ENCODE peak calls at places on chromosomes 13 and 19, in ten cellular contexts. One of them, this sample, is unnamed.

GRCh38 chr13:59532405-59532804 is 631.3 kb downstream of the DIAPH3 start:
- DNase-seq in heart left ventricle: no peak
- DNase-seq in cardiac muscle cell: no peak
- DNase-seq in H1: no peak
- DNase-seq in right atrium auricular region: no peak
- DNase-seq in heart right ventricle: no peak
- DNase-seq in GM23338: no peak
- DNase-seq in fibroblast of pulmonary artery: no peak
- DNase-seq in fibroblast of mammary gland: no peak
- DNase-seq in suprapubic skin: no peak
- DNase-seq in this sample: peak

GRCh38 chr13:38688674-38689073 is 1.8 kb downstream of the FREM2 start:
- DNase-seq in heart left ventricle: no peak
- DNase-seq in cardiac muscle cell: no peak
- DNase-seq in H1: no peak
- DNase-seq in right atrium auricular region: no peak
- DNase-seq in heart right ventricle: no peak
- DNase-seq in GM23338: no peak
- DNase-seq in fibroblast of pulmonary artery: no peak
- DNase-seq in fibroblast of mammary gland: no peak
- DNase-seq in suprapubic skin: no peak
- DNase-seq in this sample: no peak

GRCh38 chr13:45863716-45864590 is 12.4 kb upstream of the SIAH3 start:
- DNase-seq in heart left ventricle: no peak
- DNase-seq in cardiac muscle cell: no peak
- DNase-seq in H1: no peak
- DNase-seq in right atrium auricular region: no peak
- DNase-seq in heart right ventricle: no peak
- DNase-seq in GM23338: peak
- DNase-seq in fibroblast of pulmonary artery: no peak
- DNase-seq in fibroblast of mammary gland: no peak
- DNase-seq in suprapubic skin: no peak
- DNase-seq in this sample: no peak

GRCh38 chr13:48154671-48155070 is 59.8 kb upstream of the MED4 start:
- DNase-seq in heart left ventricle: no peak
- DNase-seq in cardiac muscle cell: no peak
- DNase-seq in H1: no peak
- DNase-seq in right atrium auricular region: no peak
- DNase-seq in heart right ventricle: no peak
- DNase-seq in GM23338: no peak
- DNase-seq in fibroblast of pulmonary artery: no peak
- DNase-seq in fibroblast of mammary gland: no peak
- DNase-seq in suprapubic skin: no peak
- DNase-seq in this sample: no peak

GRCh38 chr13:23987331-23987730 is 90.0 kb upstream of the C1QTNF9B start:
- DNase-seq in heart left ventricle: no peak
- DNase-seq in cardiac muscle cell: no peak
- DNase-seq in H1: no peak
- DNase-seq in right atrium auricular region: no peak
- DNase-seq in heart right ventricle: no peak
- DNase-seq in GM23338: no peak
- DNase-seq in fibroblast of pulmonary artery: peak
- DNase-seq in fibroblast of mammary gland: peak
- DNase-seq in suprapubic skin: no peak
- DNase-seq in this sample: no peak

GRCh38 chr13:76516013-76516412 is 370.2 kb downstream of the KCTD12 start:
- DNase-seq in heart left ventricle: no peak
- DNase-seq in cardiac muscle cell: no peak
- DNase-seq in H1: no peak
- DNase-seq in right atrium auricular region: no peak
- DNase-seq in heart right ventricle: no peak
- DNase-seq in GM23338: no peak
- DNase-seq in fibroblast of pulmonary artery: peak
- DNase-seq in fibroblast of mammary gland: peak
- DNase-seq in suprapubic skin: no peak
- DNase-seq in this sample: peak

GRCh38 chr13:32175307-32175706 is 139.9 kb downstream of the ZAR1L start:
- DNase-seq in heart left ventricle: peak
- DNase-seq in cardiac muscle cell: peak
- DNase-seq in H1: no peak
- DNase-seq in right atrium auricular region: no peak
- DNase-seq in heart right ventricle: no peak
- DNase-seq in GM23338: no peak
- DNase-seq in fibroblast of pulmonary artery: peak
- DNase-seq in fibroblast of mammary gland: peak
- DNase-seq in suprapubic skin: no peak
- DNase-seq in this sample: no peak

GRCh38 chr19:32651729-32652140 is 23.2 kb downstream of the ANKRD27 start:
- DNase-seq in heart left ventricle: peak
- DNase-seq in cardiac muscle cell: peak
- DNase-seq in H1: peak
- DNase-seq in right atrium auricular region: no peak
- DNase-seq in heart right ventricle: peak
- DNase-seq in GM23338: peak
- DNase-seq in fibroblast of pulmonary artery: no peak
- DNase-seq in fibroblast of mammary gland: no peak
- DNase-seq in suprapubic skin: no peak
- DNase-seq in this sample: peak

GRCh38 chr19:29375429-29376093 is 150.2 kb upstream of the VSTM2B start:
- DNase-seq in heart left ventricle: no peak
- DNase-seq in cardiac muscle cell: no peak
- DNase-seq in H1: peak
- DNase-seq in right atrium auricular region: no peak
- DNase-seq in heart right ventricle: no peak
- DNase-seq in GM23338: no peak
- DNase-seq in fibroblast of pulmonary artery: no peak
- DNase-seq in fibroblast of mammary gland: no peak
- DNase-seq in suprapubic skin: no peak
- DNase-seq in this sample: no peak

GRCh38 chr19:12000152-12000981 is 35.1 kb downstream of the ZNF433 start:
- DNase-seq in heart left ventricle: no peak
- DNase-seq in cardiac muscle cell: no peak
- DNase-seq in H1: no peak
- DNase-seq in right atrium auricular region: no peak
- DNase-seq in heart right ventricle: no peak
- DNase-seq in GM23338: no peak
- DNase-seq in fibroblast of pulmonary artery: no peak
- DNase-seq in fibroblast of mammary gland: peak
- DNase-seq in suprapubic skin: no peak
- DNase-seq in this sample: peak

GRCh38 chr13:74820809-74821208 is 661.2 kb downstream of the TBC1D4 start:
- DNase-seq in heart left ventricle: no peak
- DNase-seq in cardiac muscle cell: no peak
- DNase-seq in H1: no peak
- DNase-seq in right atrium auricular region: no peak
- DNase-seq in heart right ventricle: no peak
- DNase-seq in GM23338: peak
- DNase-seq in fibroblast of pulmonary artery: no peak
- DNase-seq in fibroblast of mammary gland: no peak
- DNase-seq in suprapubic skin: no peak
- DNase-seq in this sample: no peak

GRCh38 chr19:56596676-56597075 is 1.6 kb downstream of the ZNF71 start:
- DNase-seq in heart left ventricle: no peak
- DNase-seq in cardiac muscle cell: no peak
- DNase-seq in H1: no peak
- DNase-seq in right atrium auricular region: no peak
- DNase-seq in heart right ventricle: peak
- DNase-seq in GM23338: no peak
- DNase-seq in fibroblast of pulmonary artery: peak
- DNase-seq in fibroblast of mammary gland: no peak
- DNase-seq in suprapubic skin: no peak
- DNase-seq in this sample: no peak
- H3K4me3 ChIP-seq in heart left ventricle: peak
- H3K4me3 ChIP-seq in cardiac muscle cell: no peak
- H3K4me3 ChIP-seq in H1: no peak
- H3K4me3 ChIP-seq in right atrium auricular region: no peak
- H3K4me3 ChIP-seq in heart right ventricle: peak
- H3K4me3 ChIP-seq in GM23338: no peak
- H3K4me3 ChIP-seq in fibroblast of pulmonary artery: no peak
- H3K4me3 ChIP-seq in fibroblast of mammary gland: no peak
- H3K4me3 ChIP-seq in suprapubic skin: no peak
- H3K4me3 ChIP-seq in this sample: no peak

GRCh38 chr13:113783966-113784644 is 25.1 kb downstream of the TMEM255B start:
- DNase-seq in heart left ventricle: no peak
- DNase-seq in cardiac muscle cell: no peak
- DNase-seq in H1: no peak
- DNase-seq in right atrium auricular region: no peak
- DNase-seq in heart right ventricle: no peak
- DNase-seq in GM23338: no peak
- DNase-seq in fibroblast of pulmonary artery: no peak
- DNase-seq in fibroblast of mammary gland: no peak
- DNase-seq in suprapubic skin: no peak
- DNase-seq in this sample: no peak

GRCh38 chr13:113784645-113785024 is 25.6 kb downstream of the TMEM255B start:
- DNase-seq in heart left ventricle: no peak
- DNase-seq in cardiac muscle cell: no peak
- DNase-seq in H1: no peak
- DNase-seq in right atrium auricular region: no peak
- DNase-seq in heart right ventricle: no peak
- DNase-seq in GM23338: no peak
- DNase-seq in fibroblast of pulmonary artery: no peak
- DNase-seq in fibroblast of mammary gland: no peak
- DNase-seq in suprapubic skin: no peak
- DNase-seq in this sample: no peak

GRCh38 chr13:113783482-113783881 is 24.5 kb downstream of the TMEM255B start:
- DNase-seq in heart left ventricle: no peak
- DNase-seq in cardiac muscle cell: no peak
- DNase-seq in H1: no peak
- DNase-seq in right atrium auricular region: no peak
- DNase-seq in heart right ventricle: no peak
- DNase-seq in GM23338: no peak
- DNase-seq in fibroblast of pulmonary artery: no peak
- DNase-seq in fibroblast of mammary gland: no peak
- DNase-seq in suprapubic skin: no peak
- DNase-seq in this sample: no peak

GRCh38 chr13:113786262-113786841 is 27.3 kb downstream of the TMEM255B start:
- DNase-seq in heart left ventricle: no peak
- DNase-seq in cardiac muscle cell: no peak
- DNase-seq in H1: no peak
- DNase-seq in right atrium auricular region: no peak
- DNase-seq in heart right ventricle: no peak
- DNase-seq in GM23338: no peak
- DNase-seq in fibroblast of pulmonary artery: peak
- DNase-seq in fibroblast of mammary gland: peak
- DNase-seq in suprapubic skin: no peak
- DNase-seq in this sample: peak

GRCh38 chr13:113785051-113786010 is 26.3 kb downstream of the TMEM255B start:
- DNase-seq in heart left ventricle: no peak
- DNase-seq in cardiac muscle cell: no peak
- DNase-seq in H1: no peak
- DNase-seq in right atrium auricular region: no peak
- DNase-seq in heart right ventricle: no peak
- DNase-seq in GM23338: no peak
- DNase-seq in fibroblast of pulmonary artery: peak
- DNase-seq in fibroblast of mammary gland: peak
- DNase-seq in suprapubic skin: no peak
- DNase-seq in this sample: peak
- H3K4me3 ChIP-seq in heart left ventricle: no peak
- H3K4me3 ChIP-seq in cardiac muscle cell: no peak
- H3K4me3 ChIP-seq in H1: no peak
- H3K4me3 ChIP-seq in right atrium auricular region: no peak
- H3K4me3 ChIP-seq in heart right ventricle: no peak
- H3K4me3 ChIP-seq in GM23338: no peak
- H3K4me3 ChIP-seq in fibroblast of pulmonary artery: no peak
- H3K4me3 ChIP-seq in fibroblast of mammary gland: no peak
- H3K4me3 ChIP-seq in suprapubic skin: no peak
- H3K4me3 ChIP-seq in this sample: no peak

DNA sequence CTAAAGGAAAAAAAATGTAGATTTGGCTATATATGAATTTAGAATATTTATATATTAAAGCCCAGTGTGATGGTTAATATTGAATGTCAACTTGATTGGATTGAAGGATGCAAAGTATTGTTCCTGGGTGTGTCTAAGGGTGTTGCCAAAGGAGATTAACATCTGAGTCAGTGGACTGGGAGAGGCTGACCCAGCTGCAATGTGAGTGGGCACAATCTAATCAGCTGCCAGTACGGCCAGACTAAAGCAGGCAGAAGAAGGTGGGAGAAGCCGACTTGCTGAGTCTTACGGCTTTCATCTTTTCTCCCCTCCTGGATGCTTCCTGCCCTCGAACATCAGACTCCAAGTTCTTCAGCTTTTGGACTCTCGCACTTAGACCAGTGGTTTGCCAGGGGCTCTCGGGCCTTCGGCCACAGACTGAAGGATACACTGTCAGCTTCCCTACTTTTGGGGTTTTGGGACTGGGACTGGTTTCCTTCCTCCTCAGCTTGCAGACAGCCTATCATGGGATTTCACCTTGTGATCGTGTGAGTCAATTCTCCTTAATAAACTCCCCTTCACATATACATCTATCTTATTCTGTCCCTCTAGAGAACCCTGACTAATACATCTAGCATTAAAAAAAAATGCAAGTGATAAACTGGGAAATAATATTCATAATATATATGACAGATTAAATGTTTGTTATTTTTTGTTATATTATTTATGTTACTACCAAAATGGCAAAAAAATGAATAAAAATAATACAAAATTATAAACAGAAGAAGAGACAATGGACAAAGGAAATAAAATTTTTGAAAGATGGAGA is 122.4 kb downstream of the DLEU7 start:
- DNase-seq in heart left ventricle: no peak
- DNase-seq in cardiac muscle cell: no peak
- DNase-seq in H1: no peak
- DNase-seq in right atrium auricular region: no peak
- DNase-seq in heart right ventricle: no peak
- DNase-seq in GM23338: no peak
- DNase-seq in fibroblast of pulmonary artery: no peak
- DNase-seq in fibroblast of mammary gland: peak
- DNase-seq in suprapubic skin: no peak
- DNase-seq in this sample: no peak
- H3K4me3 ChIP-seq in heart left ventricle: no peak
- H3K4me3 ChIP-seq in cardiac muscle cell: no peak
- H3K4me3 ChIP-seq in H1: no peak
- H3K4me3 ChIP-seq in right atrium auricular region: no peak
- H3K4me3 ChIP-seq in heart right ventricle: no peak
- H3K4me3 ChIP-seq in GM23338: no peak
- H3K4me3 ChIP-seq in fibroblast of pulmonary artery: no peak
- H3K4me3 ChIP-seq in fibroblast of mammary gland: no peak
- H3K4me3 ChIP-seq in suprapubic skin: no peak
- H3K4me3 ChIP-seq in this sample: no peak

DNA sequence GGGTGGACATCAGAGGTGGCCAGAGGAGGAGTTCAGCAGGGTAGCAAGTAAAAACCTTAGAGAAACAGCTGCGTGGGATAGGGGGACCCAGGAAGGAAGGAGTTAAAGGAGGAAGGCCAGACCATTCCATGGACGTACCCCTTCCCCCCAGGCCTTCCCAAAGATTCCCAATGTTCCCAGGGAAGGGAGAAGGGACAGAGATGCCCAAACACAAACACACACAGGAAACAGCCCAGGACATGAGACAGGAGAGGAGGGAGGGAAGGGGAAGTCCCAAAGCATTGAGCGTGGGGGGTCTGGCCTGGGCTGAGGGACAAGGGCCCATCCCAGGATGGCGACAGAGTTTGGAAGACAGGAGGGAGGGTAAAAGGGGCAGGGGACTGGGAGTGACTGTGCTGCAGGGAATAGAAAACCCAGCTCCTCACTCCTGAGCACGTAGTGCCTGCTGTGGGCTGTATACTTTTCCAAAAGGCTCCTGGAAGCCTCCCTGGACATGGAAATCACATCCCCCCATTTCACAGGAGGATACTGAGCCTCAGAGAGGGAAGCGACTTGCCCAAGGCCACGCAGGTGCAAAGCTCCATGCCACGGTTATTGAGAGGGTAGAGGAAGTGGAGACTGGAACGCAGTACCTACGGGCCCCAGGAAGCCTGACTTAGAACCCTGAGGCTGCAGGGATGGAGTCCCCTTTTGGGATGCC is 1.1 kb downstream of the SYDE1 start:
- DNase-seq in heart left ventricle: no peak
- DNase-seq in cardiac muscle cell: no peak
- DNase-seq in H1: no peak
- DNase-seq in right atrium auricular region: no peak
- DNase-seq in heart right ventricle: no peak
- DNase-seq in GM23338: peak
- DNase-seq in fibroblast of pulmonary artery: no peak
- DNase-seq in fibroblast of mammary gland: no peak
- DNase-seq in suprapubic skin: no peak
- DNase-seq in this sample: peak
- H3K4me3 ChIP-seq in heart left ventricle: peak
- H3K4me3 ChIP-seq in cardiac muscle cell: peak
- H3K4me3 ChIP-seq in H1: peak
- H3K4me3 ChIP-seq in right atrium auricular region: peak
- H3K4me3 ChIP-seq in heart right ventricle: peak
- H3K4me3 ChIP-seq in GM23338: peak
- H3K4me3 ChIP-seq in fibroblast of pulmonary artery: peak
- H3K4me3 ChIP-seq in fibroblast of mammary gland: peak
- H3K4me3 ChIP-seq in suprapubic skin: peak
- H3K4me3 ChIP-seq in this sample: peak